ENCODE peak calls at places on chromosomes 3 and 15, in eight cellular contexts. V is AG04450; B is OCI-LY7; D is breast epithelium; X is HL-60; S is CD8-positive, alpha-beta T cell; I is astrocyte; Q is SK-N-SH. Y is an unnamed sample.

GRCh38 chr15:49610166-49610918 is 10.3 kb downstream of the FAM227B start:
- DNase-seq in V (no peak), B (no peak), D (no peak), X (no peak), S (no peak), I (no peak), Q (no peak), Y (no peak)

GRCh38 chr15:101047301-101047781 is 128.2 kb downstream of the LRRK1 start:
- DNase-seq in V (no peak), B (no peak), D (peak), X (no peak), S (no peak), I (no peak), Q (peak), Y (no peak)

GRCh38 chr15:59543721-59544547 is 67.6 kb upstream of the GCNT3 start:
- DNase-seq in V (no peak), B (peak), D (no peak), X (peak), S (no peak), I (no peak), Q (no peak), Y (no peak)

GRCh38 chr3:110343376-110343775 is 728.2 kb upstream of the NECTIN3 start:
- DNase-seq in V (no peak), B (no peak), D (no peak), X (no peak), S (no peak), I (peak), Q (no peak), Y (peak)

GRCh38 chr3:56753206-56753605 is 48.5 kb downstream of the ARHGEF3 start:
- DNase-seq in V (no peak), B (no peak), D (no peak), X (peak), S (peak), I (peak), Q (no peak), Y (no peak)

GRCh38 chr3:120560304-120561250 is 35.6 kb upstream of the NDUFB4 start:
- DNase-seq in V (no peak), B (no peak), D (no peak), X (no peak), S (no peak), I (peak), Q (no peak), Y (no peak)

GRCh38 chr15:101115318-101115886 is 136.4 kb downstream of the CHSY1 start:
- DNase-seq in V (no peak), B (no peak), D (no peak), X (no peak), S (no peak), I (no peak), Q (no peak), Y (no peak)

GRCh38 chr15:58590236-58590635 is 158.4 kb downstream of the LIPC start:
- DNase-seq in V (no peak), B (no peak), D (no peak), X (no peak), S (no peak), I (peak), Q (no peak), Y (no peak)

GRCh38 chr3:117047951-117048705 is 338.5 kb downstream of the TUSC7 start:
- DNase-seq in V (no peak), B (no peak), D (no peak), X (no peak), S (no peak), I (no peak), Q (no peak), Y (no peak)

GRCh38 chr3:160196511-160197104 is 28.6 kb upstream of the C3orf80 start:
- DNase-seq in V (no peak), B (no peak), D (no peak), X (no peak), S (no peak), I (peak), Q (no peak), Y (no peak)

GRCh38 chr15:82570721-82571519 is 30.7 kb upstream of the RPS17 start:
- DNase-seq in V (no peak), B (no peak), D (no peak), X (no peak), S (no peak), I (peak), Q (peak), Y (no peak)

GRCh38 chr3:124832782-124833709 is 54.1 kb downstream of the ITGB5 start:
- DNase-seq in V (peak), B (no peak), D (no peak), X (no peak), S (no peak), I (peak), Q (no peak), Y (no peak)

GRCh38 chr3:159765025-159765859 is 223.4 kb upstream of the IL12A start:
- DNase-seq in V (peak), B (no peak), D (peak), X (no peak), S (no peak), I (peak), Q (peak), Y (peak)

GRCh38 chr15:56929389-56929788 is 10.9 kb downstream of the TCF12 start:
- DNase-seq in V (no peak), B (no peak), D (no peak), X (no peak), S (no peak), I (peak), Q (no peak), Y (peak)

GRCh38 chr15:29612701-29613100 is 209.6 kb downstream of the TJP1 start:
- DNase-seq in V (no peak), B (no peak), D (no peak), X (no peak), S (no peak), I (peak), Q (no peak), Y (no peak)

GRCh38 chr15:42832577-42832976 is 88.0 kb downstream of the TTBK2 start:
- DNase-seq in V (peak), B (no peak), D (no peak), X (no peak), S (no peak), I (peak), Q (no peak), Y (peak)

GRCh38 chr15:40944510-40945296 is 8.6 kb upstream of the CHAC1 start:
- DNase-seq in V (no peak), B (no peak), D (no peak), X (no peak), S (no peak), I (no peak), Q (no peak), Y (no peak)

GRCh38 chr3:119413603-119414280 is 49.7 kb downstream of the TMEM39A start:
- DNase-seq in V (no peak), B (no peak), D (no peak), X (no peak), S (no peak), I (no peak), Q (no peak), Y (no peak)

GRCh38 chr3:44678480-44679116 is 30.1 kb downstream of the ZNF35 start:
- DNase-seq in V (no peak), B (no peak), D (no peak), X (no peak), S (no peak), I (no peak), Q (no peak), Y (no peak)

GRCh38 chr3:187208159-187208558 is 10.9 kb downstream of the RTP1 start:
- DNase-seq in V (no peak), B (no peak), D (no peak), X (no peak), S (no peak), I (peak), Q (no peak), Y (peak)

GRCh38 chr3:57983734-57984518 is 24.3 kb upstream of the FLNB start:
- DNase-seq in V (peak), B (peak), D (no peak), X (peak), S (peak), I (peak), Q (no peak), Y (peak)

GRCh38 chr15:42725331-42725903 is 11.5 kb downstream of the CDAN1 start:
- DNase-seq in V (no peak), B (no peak), D (no peak), X (no peak), S (no peak), I (no peak), Q (no peak), Y (no peak)

GRCh38 chr3:126991366-126992200 is 8.7 kb downstream of the PLXNA1 start:
- DNase-seq in V (no peak), B (no peak), D (no peak), X (no peak), S (no peak), I (no peak), Q (no peak), Y (no peak)

GRCh38 chr3:174270841-174271240 is 588.3 kb upstream of the NAALADL2 start:
- DNase-seq in V (peak), B (no peak), D (no peak), X (no peak), S (no peak), I (peak), Q (no peak), Y (no peak)

GRCh38 chr3:65836047-65836446 is 202.7 kb downstream of the MAGI1 start:
- DNase-seq in V (no peak), B (no peak), D (no peak), X (no peak), S (no peak), I (peak), Q (no peak), Y (no peak)

GRCh38 chr3:55692958-55693558 is 206.0 kb upstream of the WNT5A start:
- DNase-seq in V (no peak), B (no peak), D (no peak), X (no peak), S (no peak), I (peak), Q (peak), Y (no peak)

GRCh38 chr3:129557737-129558037 is 14.7 kb downstream of the H1-8 start:
- DNase-seq in V (no peak), B (no peak), D (no peak), X (no peak), S (no peak), I (no peak), Q (peak), Y (no peak)

GRCh38 chr3:149736180-149737100 is 15.8 kb downstream of the COMMD2 start:
- DNase-seq in V (no peak), B (no peak), D (no peak), X (no peak), S (no peak), I (peak), Q (no peak), Y (peak)

GRCh38 chr3:13379191-13379830 is 40.8 kb downstream of the NUP210 start:
- DNase-seq in V (peak), B (no peak), D (no peak), X (no peak), S (no peak), I (peak), Q (no peak), Y (peak)

GRCh38 chr3:103052236-103052830 is 617.5 kb downstream of the ZPLD1 start:
- DNase-seq in V (no peak), B (no peak), D (no peak), X (peak), S (no peak), I (peak), Q (no peak), Y (no peak)

GRCh38 chr3:99409961-99410360 is 228.4 kb upstream of the COL8A1 start:
- DNase-seq in V (no peak), B (no peak), D (no peak), X (no peak), S (no peak), I (no peak), Q (no peak), Y (no peak)

GRCh38 chr3:71585891-71586809 is 2.6 kb upstream of the FOXP1 start:
- DNase-seq in V (no peak), B (peak), D (no peak), X (no peak), S (no peak), I (peak), Q (peak), Y (no peak)
- TF ChIP-seq CTCF in V (peak), B (peak), D (peak), X (peak), S (peak), I (peak), Q (peak), Y (peak)

DNA sequence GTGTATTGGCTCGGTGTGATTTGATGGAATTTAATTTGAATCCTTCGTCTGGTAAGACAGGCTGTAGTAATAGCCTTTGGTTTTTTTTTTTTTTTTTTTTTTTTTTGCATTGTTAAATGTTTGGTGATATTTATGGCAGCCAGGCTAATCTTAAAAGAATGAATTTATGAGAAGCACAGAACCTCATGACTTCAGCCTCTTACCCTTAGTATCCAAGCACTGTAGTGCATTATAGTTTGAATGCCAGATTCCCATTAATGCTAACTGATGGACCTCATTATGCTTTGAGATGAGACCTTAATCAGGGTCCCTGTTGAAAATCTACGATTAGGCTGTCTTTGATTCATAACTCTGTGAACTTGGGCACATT is 110.6 kb upstream of the SAMMSON start:
- DNase-seq in V (no peak), B (no peak), D (no peak), X (no peak), S (no peak), I (no peak), Q (no peak), Y (no peak)
- H3K27ac ChIP-seq in V (no peak), B (no peak), D (no peak), X (no peak), S (no peak), I (no peak), Q (no peak), Y (no peak)

DNA sequence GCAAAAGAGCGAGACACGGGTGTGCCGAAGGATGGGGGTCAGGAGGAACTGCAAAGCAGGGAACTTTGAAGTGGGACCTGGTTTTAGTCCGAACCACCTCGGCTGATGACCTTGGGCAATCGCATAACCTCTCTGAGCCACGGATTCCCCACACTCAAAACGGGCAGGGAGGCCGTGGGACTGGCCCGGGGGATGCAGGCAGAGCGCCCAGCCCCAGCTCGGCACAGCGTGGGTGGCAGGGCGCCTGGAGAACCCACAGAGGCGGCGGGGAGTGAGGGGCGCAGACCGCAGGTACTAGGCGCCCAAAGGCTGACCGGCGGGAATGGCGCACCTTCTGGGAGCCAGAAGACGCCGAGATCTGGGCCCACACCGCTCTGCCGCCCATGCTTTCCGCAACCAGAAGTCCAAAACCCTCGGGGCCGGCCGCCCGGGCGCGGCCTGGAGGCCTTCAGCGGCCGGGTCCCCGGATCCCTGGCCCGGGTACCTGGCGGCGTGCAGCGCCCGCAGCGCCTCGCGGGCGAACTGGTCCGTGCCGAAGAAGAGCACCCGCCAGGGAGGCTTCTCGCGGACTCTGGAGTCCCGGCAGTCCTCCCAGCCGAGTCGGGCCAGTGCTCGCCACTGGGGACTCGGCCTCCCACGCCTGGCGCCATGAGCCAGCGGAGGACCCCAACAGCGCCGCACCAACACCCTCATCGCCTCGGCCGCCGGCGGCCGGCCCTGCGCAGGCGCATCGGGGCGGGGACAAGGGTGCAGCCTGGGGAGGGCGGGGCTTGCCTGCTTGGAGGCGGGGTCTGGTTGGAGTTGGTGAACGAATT is at the start of gene MTFMT:
- DNase-seq in V (no peak), B (peak), D (peak), X (peak), S (peak), I (peak), Q (peak), Y (peak)
- TF ChIP-seq CTCF in V (no peak), B (no peak), D (no peak), X (no peak), S (no peak), I (peak), Q (peak), Y (no peak)

GRCh38 chr15:97525809-97526208 is 434.7 kb upstream of the ARRDC4 start:
- DNase-seq in V (no peak), B (no peak), D (no peak), X (no peak), S (no peak), I (no peak), Q (no peak), Y (peak)
- H3K27ac ChIP-seq in V (no peak), B (no peak), D (no peak), X (no peak), S (no peak), I (no peak), Q (no peak), Y (no peak)

Y was measured in RWPE1.